ENCODE peak calls at places on chromosome 2, in seven cellular contexts. V is HCT116, Q is HepG2, Y is H1, Z is K562, D is SK-N-SH, E is GM12878. O is an unnamed sample.

GRCh38 chr2:228841877-228842276 is 429.2 kb downstream of the PID1 start:
- DNase-seq in V (no peak), Q (no peak), Y (no peak), Z (no peak), D (no peak), E (no peak), O (no peak)

GRCh38 chr2:53770264-53770663 is 2.7 kb downstream of the CHAC2 start:
- DNase-seq in V (no peak), Q (no peak), Y (no peak), Z (peak), D (no peak), E (no peak), O (no peak)

GRCh38 chr2:55550368-55551102 is 31.0 kb downstream of the CFAP36 start:
- DNase-seq in V (no peak), Q (no peak), Y (no peak), Z (no peak), D (no peak), E (no peak), O (no peak)

GRCh38 chr2:201907128-201907886 is 101.0 kb downstream of the CDK15 start:
- DNase-seq in V (no peak), Q (no peak), Y (no peak), Z (peak), D (no peak), E (no peak), O (no peak)

GRCh38 chr2:150046211-150046610 is 441.3 kb downstream of the RND3 start:
- DNase-seq in V (no peak), Q (no peak), Y (no peak), Z (no peak), D (no peak), E (no peak), O (peak)

GRCh38 chr2:120277505-120278205 is 25.0 kb downstream of the RALB start:
- DNase-seq in V (no peak), Q (no peak), Y (no peak), Z (no peak), D (no peak), E (no peak), O (no peak)

GRCh38 chr2:197813093-197813787 is 8.8 kb downstream of the PLCL1 start:
- DNase-seq in V (peak), Q (peak), Y (no peak), Z (peak), D (peak), E (no peak), O (peak)

GRCh38 chr2:7803515-7803914 is 878.3 kb upstream of the ID2 start:
- DNase-seq in V (no peak), Q (no peak), Y (no peak), Z (no peak), D (no peak), E (no peak), O (no peak)

GRCh38 chr2:127386246-127386645 is 1.5 kb downstream of the MAP3K2 start:
- DNase-seq in V (no peak), Q (no peak), Y (no peak), Z (no peak), D (no peak), E (no peak), O (no peak)

GRCh38 chr2:131145040-131145439 is 39.9 kb downstream of the PLEKHB2 start:
- DNase-seq in V (no peak), Q (no peak), Y (no peak), Z (no peak), D (no peak), E (no peak), O (no peak)

GRCh38 chr2:45124456-45124855 is 115.2 kb upstream of the SIX2 start:
- DNase-seq in V (no peak), Q (no peak), Y (no peak), Z (no peak), D (no peak), E (no peak), O (no peak)

GRCh38 chr2:167832840-167833239 is 414.6 kb downstream of the STK39 start:
- DNase-seq in V (no peak), Q (no peak), Y (no peak), Z (no peak), D (no peak), E (no peak), O (no peak)

GRCh38 chr2:780581-780980 is 103.4 kb upstream of the TMEM18 start:
- DNase-seq in V (no peak), Q (no peak), Y (no peak), Z (no peak), D (no peak), E (no peak), O (no peak)

GRCh38 chr2:121735520-121736074 is 1.1 kb downstream of the NIFK start:
- DNase-seq in V (no peak), Q (no peak), Y (no peak), Z (peak), D (peak), E (no peak), O (no peak)

GRCh38 chr2:66571873-66572272 is 136.9 kb downstream of the MEIS1 start:
- DNase-seq in V (no peak), Q (no peak), Y (no peak), Z (no peak), D (no peak), E (no peak), O (no peak)

GRCh38 chr2:212777020-212777491 is 238.5 kb upstream of the ERBB4 start:
- DNase-seq in V (peak), Q (peak), Y (no peak), Z (peak), D (peak), E (peak), O (no peak)

DNA sequence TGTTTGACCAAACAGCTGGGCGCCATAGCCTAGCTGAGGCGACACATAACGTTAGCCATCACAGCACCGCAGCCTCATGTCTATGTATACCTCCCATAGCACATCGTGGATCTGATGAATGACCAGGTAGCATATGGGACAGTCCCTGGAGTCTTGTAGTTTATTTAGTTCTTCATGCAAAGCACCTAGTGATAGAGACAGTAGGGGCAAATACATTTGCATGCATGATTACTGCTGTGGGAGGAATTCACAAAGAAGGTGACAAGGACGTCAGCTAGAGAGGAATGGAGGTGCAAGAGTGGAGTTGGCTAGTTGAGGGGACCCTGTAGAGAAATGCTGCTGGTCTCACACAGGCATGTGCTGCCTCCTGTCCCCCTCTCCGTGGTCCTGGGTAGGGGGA is 478.9 kb upstream of the HS6ST1 start:
- DNase-seq in V (no peak), Q (no peak), Y (no peak), Z (no peak), D (no peak), E (no peak), O (no peak)
- TF ChIP-seq JUND in V (no peak), Q (no peak), Y (no peak), Z (no peak), D (no peak), E (no peak), O (no peak)

GRCh38 chr2:19120941-19121750 is 237.3 kb downstream of the OSR1 start:
- DNase-seq in V (peak), Q (peak), Y (no peak), Z (no peak), D (no peak), E (no peak), O (no peak)
- TF ChIP-seq JUND in V (peak), Q (no peak), Y (no peak), Z (no peak), D (peak), E (no peak), O (no peak)

GRCh38 chr2:157880927-157881326 is 4.8 kb upstream of the ACVR1 start:
- DNase-seq in V (no peak), Q (no peak), Y (no peak), Z (no peak), D (no peak), E (no peak), O (peak)
- TF ChIP-seq JUND in V (no peak), Q (no peak), Y (no peak), Z (no peak), D (no peak), E (no peak), O (no peak)

GRCh38 chr2:86055314-86055713 is 50.4 kb downstream of the POLR1A start:
- DNase-seq in V (no peak), Q (no peak), Y (no peak), Z (no peak), D (no peak), E (no peak), O (no peak)
- TF ChIP-seq JUND in V (no peak), Q (no peak), Y (no peak), Z (no peak), D (no peak), E (no peak), O (no peak)

GRCh38 chr2:95024960-95025405 is 525 bp upstream of the MAL start:
- DNase-seq in V (no peak), Q (no peak), Y (no peak), Z (no peak), D (no peak), E (no peak), O (no peak)

GRCh38 chr2:95024306-95024880 is 1.1 kb upstream of the MAL start:
- DNase-seq in V (no peak), Q (no peak), Y (no peak), Z (no peak), D (no peak), E (no peak), O (no peak)

GRCh38 chr2:95027369-95027720 is 1.8 kb downstream of the MAL start:
- DNase-seq in V (no peak), Q (no peak), Y (no peak), Z (no peak), D (no peak), E (no peak), O (no peak)

GRCh38 chr2:95026471-95027368 is 1.2 kb downstream of the MAL start:
- DNase-seq in V (no peak), Q (no peak), Y (no peak), Z (peak), D (no peak), E (no peak), O (no peak)

GRCh38 chr2:95025406-95026319 is at the start of gene MAL:
- DNase-seq in V (no peak), Q (no peak), Y (peak), Z (no peak), D (peak), E (no peak), O (no peak)
- TF ChIP-seq JUND in V (no peak), Q (no peak), Y (no peak), Z (no peak), D (no peak), E (no peak), O (no peak)

O was measured in T47D.